ENCODE peak calls at places on chromosomes 13 and 19, in eight cellular contexts. K is GM12878, L is tibial nerve, Q is transverse colon, Z is sigmoid colon, X is HCT116, U is uterus, D is stomach. Y is an unnamed sample.

GRCh38 chr19:13015361-13016231 is 20.3 kb downstream of the NFIX start:
- DNase-seq in K (no peak), L (no peak), Q (no peak), Z (no peak), X (no peak), U (peak; percentile 39), D (no peak), Y (no peak)

GRCh38 chr19:18774107-18774506 is 17.0 kb downstream of the COMP start:
- DNase-seq in K (no peak), L (no peak), Q (no peak), Z (no peak), X (no peak), U (no peak), D (no peak), Y (no peak)

GRCh38 chr13:97849305-97849704 is 104.2 kb upstream of the IPO5 start:
- DNase-seq in K (peak; percentile 8), L (no peak), Q (no peak), Z (no peak), X (peak; percentile 34), U (no peak), D (no peak), Y (no peak)

GRCh38 chr19:42131149-42132029 is 857 bp downstream of the POU2F2 start:
- DNase-seq in K (no peak), L (no peak), Q (no peak), Z (no peak), X (no peak), U (no peak), D (no peak), Y (no peak)

GRCh38 chr13:66887088-66887487 is 343.0 kb downstream of the PCDH9 start:
- DNase-seq in K (peak; percentile 13), L (no peak), Q (no peak), Z (no peak), X (no peak), U (no peak), D (no peak), Y (no peak)

GRCh38 chr13:112753868-112754267 is 64.0 kb downstream of the ATP11A start:
- DNase-seq in K (no peak), L (no peak), Q (no peak), Z (no peak), X (no peak), U (no peak), D (no peak), Y (no peak)

GRCh38 chr19:48754950-48755645 is at the start of gene FGF21:
- DNase-seq in K (no peak), L (no peak), Q (no peak), Z (no peak), X (no peak), U (no peak), D (no peak), Y (peak; percentile 29)

GRCh38 chr13:73428137-73428536 is 369.3 kb downstream of the KLF5 start:
- DNase-seq in K (no peak), L (no peak), Q (no peak), Z (no peak), X (peak; percentile 81), U (no peak), D (no peak), Y (no peak)

GRCh38 chr13:39224841-39225240 is 186.6 kb downstream of the NHLRC3 start:
- DNase-seq in K (no peak), L (no peak), Q (no peak), Z (no peak), X (no peak), U (no peak), D (no peak), Y (no peak)

GRCh38 chr19:35671818-35672217 is 5.5 kb downstream of the UPK1A start:
- DNase-seq in K (no peak), L (no peak), Q (no peak), Z (no peak), X (no peak), U (no peak), D (no peak), Y (no peak)

DNA sequence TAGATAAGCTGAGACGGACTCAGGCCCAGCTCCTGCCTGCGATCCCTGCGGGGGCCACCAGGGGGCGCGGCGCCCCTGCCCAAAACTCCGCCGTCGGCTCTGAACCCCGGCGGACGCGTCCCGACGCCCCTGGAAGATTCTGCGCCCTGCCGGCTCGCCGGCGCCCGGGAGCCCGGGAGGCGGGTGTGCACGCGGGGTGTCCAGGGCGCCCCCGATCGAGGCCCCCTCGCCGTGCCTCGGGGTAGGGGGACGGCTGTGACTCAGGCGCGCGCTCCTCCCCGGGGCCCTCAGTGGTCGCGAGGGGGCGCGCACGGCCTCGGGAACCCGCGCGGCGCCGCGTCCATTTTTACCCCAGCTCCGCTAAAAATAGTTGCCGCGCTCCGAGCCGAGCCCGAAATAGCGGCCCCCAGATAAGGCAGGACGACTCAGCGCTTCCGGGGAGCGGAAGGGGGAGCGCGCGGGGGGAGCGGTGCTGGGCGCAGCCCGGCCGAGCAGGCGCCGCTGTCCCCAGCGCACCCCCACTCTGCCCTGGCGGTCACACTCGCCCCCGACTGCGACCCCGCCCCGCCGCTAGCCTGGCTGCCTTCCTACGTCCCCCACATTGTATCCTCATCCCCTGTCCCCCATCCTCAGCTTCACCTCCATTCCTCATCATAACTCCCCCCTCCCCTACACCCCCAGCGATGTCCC is 16.0 kb upstream of the ERCC1 start:
- DNase-seq in K (no peak), L (peak; percentile 73), Q (peak; percentile 88), Z (peak; percentile 95), X (no peak), U (peak; percentile 90), D (peak; percentile 85), Y (peak; percentile 94)
- TF ChIP-seq POLR2A in K (peak; percentile 59), L (no peak), Q (no peak), Z (no peak), X (no peak), U (peak; percentile 44), D (no peak), Y (peak; percentile 52)

GRCh38 chr13:43304449-43304848 is 281.1 kb downstream of the DNAJC15 start:
- DNase-seq in K (no peak), L (no peak), Q (no peak), Z (no peak), X (no peak), U (no peak), D (no peak), Y (no peak)

GRCh38 chr13:43305416-43305815 is 282.0 kb downstream of the DNAJC15 start:
- DNase-seq in K (no peak), L (no peak), Q (no peak), Z (no peak), X (no peak), U (no peak), D (no peak), Y (no peak)

GRCh38 chr13:43303040-43303729 is 279.8 kb downstream of the DNAJC15 start:
- DNase-seq in K (no peak), L (no peak), Q (peak; percentile 28), Z (peak; percentile 80), X (no peak), U (peak; percentile 24), D (peak; percentile 78), Y (peak; percentile 78)

GRCh38 chr13:43306364-43306763 is 283.0 kb downstream of the DNAJC15 start:
- DNase-seq in K (no peak), L (no peak), Q (no peak), Z (no peak), X (no peak), U (no peak), D (no peak), Y (no peak)

GRCh38 chr13:43304945-43305344 is 281.6 kb downstream of the DNAJC15 start:
- DNase-seq in K (no peak), L (no peak), Q (no peak), Z (no peak), X (no peak), U (no peak), D (no peak), Y (no peak)
- TF ChIP-seq CTCF in K (no peak), L (no peak), Q (no peak), Z (no peak), X (no peak), U (no peak), D (no peak), Y (no peak)

GRCh38 chr13:110404321-110404720 is 97.2 kb downstream of the COL4A2 start:
- DNase-seq in K (no peak), L (no peak), Q (no peak), Z (no peak), X (no peak), U (no peak), D (no peak), Y (no peak)

GRCh38 chr13:110402301-110403069 is 95.4 kb downstream of the COL4A2 start:
- DNase-seq in K (no peak), L (no peak), Q (no peak), Z (no peak), X (no peak), U (peak; percentile 18), D (no peak), Y (no peak)

GRCh38 chr13:110403721-110404120 is 96.6 kb downstream of the COL4A2 start:
- DNase-seq in K (no peak), L (no peak), Q (no peak), Z (no peak), X (no peak), U (no peak), D (no peak), Y (no peak)

GRCh38 chr13:110400786-110401533 is 93.9 kb downstream of the COL4A2 start:
- DNase-seq in K (no peak), L (no peak), Q (no peak), Z (no peak), X (no peak), U (peak; percentile 73), D (no peak), Y (no peak)

DNA sequence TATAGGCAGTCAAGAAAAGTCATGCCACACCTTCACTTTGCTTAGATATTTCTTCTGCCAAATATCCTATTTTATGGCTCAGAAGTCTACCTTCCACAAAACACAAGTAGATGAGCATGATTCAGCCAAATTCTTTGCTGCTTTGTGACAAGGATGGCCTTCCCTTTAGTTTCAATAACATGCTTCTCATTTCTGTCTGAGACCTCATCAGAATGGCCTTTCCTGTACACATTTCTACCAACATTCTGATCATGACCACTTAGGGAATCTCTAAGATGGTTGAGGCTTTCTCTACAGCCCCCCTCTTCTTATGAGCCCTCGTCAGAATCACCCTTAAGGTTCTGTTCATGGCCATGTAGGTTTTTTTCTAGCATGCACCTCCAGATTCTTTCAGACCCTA is 96.2 kb downstream of the COL4A2 start:
- DNase-seq in K (no peak), L (no peak), Q (no peak), Z (no peak), X (no peak), U (no peak), D (no peak), Y (no peak)
- H3K4me1 ChIP-seq in K (no peaks in the 10 kb centered on the region), L (no peaks in the 10 kb centered on the region), Q (peaks cover 13% of the 10 kb centered on the region), Z (peaks cover 85% of the 10 kb centered on the region), X (no peaks in the 10 kb centered on the region), U (peaks cover 15% of the 10 kb centered on the region), D (peaks cover 3% of the 10 kb centered on the region), Y (peaks cover 64% of the 10 kb centered on the region)

DNA sequence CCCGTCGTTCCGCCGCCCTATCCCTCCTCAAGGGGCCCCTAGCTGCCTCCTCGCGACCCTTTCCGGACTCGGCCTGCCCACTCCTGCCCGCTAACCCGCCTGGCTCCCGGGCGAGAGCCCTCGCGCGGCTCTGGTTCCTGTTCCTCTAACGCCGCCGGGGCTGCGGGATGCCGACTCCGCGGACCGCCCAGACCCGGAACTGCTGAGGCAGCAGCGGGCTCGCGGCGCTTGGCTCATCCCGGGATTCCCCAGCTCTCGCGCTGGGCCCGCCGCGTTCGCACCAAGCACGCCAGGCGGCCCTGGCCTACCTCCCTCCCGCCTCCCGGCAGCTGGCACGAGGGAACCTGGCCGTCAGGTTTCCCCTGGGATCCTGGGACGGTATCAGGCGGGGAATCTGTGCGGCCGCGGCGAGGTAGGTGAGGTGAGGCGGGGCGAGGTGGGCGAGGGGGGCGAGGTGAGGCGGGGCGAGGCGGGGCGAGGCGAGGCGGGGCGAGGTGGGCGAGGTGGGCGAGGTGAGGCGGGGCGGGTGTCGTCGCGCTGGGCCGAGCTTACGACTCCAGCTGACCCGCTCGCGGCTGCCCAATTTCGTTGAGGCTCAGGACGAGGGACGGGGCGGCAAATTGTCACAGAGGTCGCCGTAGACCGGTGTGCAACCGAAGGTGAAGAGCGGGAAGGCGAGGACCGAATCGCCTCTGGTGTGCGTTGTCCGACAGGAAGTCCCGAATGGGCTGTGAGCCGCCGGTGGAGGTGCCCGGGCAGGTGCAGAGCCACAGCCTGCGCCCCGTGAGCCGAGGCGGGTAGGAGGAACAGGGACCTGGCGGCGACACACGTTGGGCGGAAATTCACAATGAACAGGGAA is at the start of the genes CCDC122 and LACC1:
- DNase-seq in K (no peak), L (peak; percentile 60), Q (peak; percentile 88), Z (peak; percentile 91), X (no peak), U (peak; percentile 76), D (peak; percentile 87), Y (peak; percentile 80)
- TF ChIP-seq POLR2A in K (peak; percentile 91), L (no peak), Q (peak; percentile 95), Z (no peak), X (no peak), U (peak; percentile 72), D (no peak), Y (no peak)

Y was measured in heart left ventricle.